ENCODE peak calls at places on chromosomes 2 and 18, in ten cellular contexts. One of them, this sample, is unnamed.

GRCh38 chr2:71851094-71851755 is 296.4 kb downstream of the CYP26B1 start:
- DNase-seq in pancreas: no peak
- DNase-seq in fibroblast of lung: no peak
- DNase-seq in tibial nerve: no peak
- DNase-seq in OCI-LY7: no peak
- DNase-seq in heart right ventricle: peak
- DNase-seq in IMR-90: no peak
- DNase-seq in Peyer's patch: no peak
- DNase-seq in left ventricle myocardium inferior: peak
- DNase-seq in GM23338: no peak
- DNase-seq in this sample: no peak

GRCh38 chr18:32289480-32290075 is 99.7 kb downstream of the MEP1B start:
- DNase-seq in pancreas: peak
- DNase-seq in fibroblast of lung: peak
- DNase-seq in tibial nerve: no peak
- DNase-seq in OCI-LY7: peak
- DNase-seq in heart right ventricle: no peak
- DNase-seq in IMR-90: peak
- DNase-seq in Peyer's patch: no peak
- DNase-seq in left ventricle myocardium inferior: no peak
- DNase-seq in GM23338: peak
- DNase-seq in this sample: peak

GRCh38 chr2:109405833-109406232 is 207.9 kb downstream of the SEPTIN10 start:
- DNase-seq in pancreas: no peak
- DNase-seq in fibroblast of lung: no peak
- DNase-seq in tibial nerve: no peak
- DNase-seq in OCI-LY7: no peak
- DNase-seq in heart right ventricle: no peak
- DNase-seq in IMR-90: no peak
- DNase-seq in Peyer's patch: no peak
- DNase-seq in left ventricle myocardium inferior: no peak
- DNase-seq in GM23338: no peak
- DNase-seq in this sample: no peak

GRCh38 chr2:119011162-119011909 is 69.3 kb downstream of the MARCO start:
- DNase-seq in pancreas: peak
- DNase-seq in fibroblast of lung: peak
- DNase-seq in tibial nerve: no peak
- DNase-seq in OCI-LY7: no peak
- DNase-seq in heart right ventricle: peak
- DNase-seq in IMR-90: peak
- DNase-seq in Peyer's patch: no peak
- DNase-seq in left ventricle myocardium inferior: peak
- DNase-seq in GM23338: peak
- DNase-seq in this sample: peak

GRCh38 chr18:74963820-74964446 is 245.0 kb downstream of the PTGR3 start:
- DNase-seq in pancreas: peak
- DNase-seq in fibroblast of lung: peak
- DNase-seq in tibial nerve: no peak
- DNase-seq in OCI-LY7: peak
- DNase-seq in heart right ventricle: no peak
- DNase-seq in IMR-90: peak
- DNase-seq in Peyer's patch: no peak
- DNase-seq in left ventricle myocardium inferior: no peak
- DNase-seq in GM23338: peak
- DNase-seq in this sample: peak

GRCh38 chr18:61308795-61309393 is 24.3 kb upstream of the CDH20 start:
- DNase-seq in pancreas: no peak
- DNase-seq in fibroblast of lung: peak
- DNase-seq in tibial nerve: no peak
- DNase-seq in OCI-LY7: no peak
- DNase-seq in heart right ventricle: no peak
- DNase-seq in IMR-90: peak
- DNase-seq in Peyer's patch: no peak
- DNase-seq in left ventricle myocardium inferior: no peak
- DNase-seq in GM23338: no peak
- DNase-seq in this sample: no peak

GRCh38 chr2:151543898-151544297 is 134.2 kb downstream of the RIF1 start:
- DNase-seq in pancreas: no peak
- DNase-seq in fibroblast of lung: no peak
- DNase-seq in tibial nerve: no peak
- DNase-seq in OCI-LY7: no peak
- DNase-seq in heart right ventricle: no peak
- DNase-seq in IMR-90: no peak
- DNase-seq in Peyer's patch: no peak
- DNase-seq in left ventricle myocardium inferior: no peak
- DNase-seq in GM23338: no peak
- DNase-seq in this sample: no peak

GRCh38 chr2:96144481-96145027 is 686 bp downstream of the DUSP2 start:
- DNase-seq in pancreas: no peak
- DNase-seq in fibroblast of lung: no peak
- DNase-seq in tibial nerve: no peak
- DNase-seq in OCI-LY7: peak
- DNase-seq in heart right ventricle: no peak
- DNase-seq in IMR-90: no peak
- DNase-seq in Peyer's patch: no peak
- DNase-seq in left ventricle myocardium inferior: no peak
- DNase-seq in GM23338: peak
- DNase-seq in this sample: no peak

GRCh38 chr2:46323671-46324207 is 26.5 kb downstream of the EPAS1 start:
- DNase-seq in pancreas: no peak
- DNase-seq in fibroblast of lung: no peak
- DNase-seq in tibial nerve: no peak
- DNase-seq in OCI-LY7: no peak
- DNase-seq in heart right ventricle: no peak
- DNase-seq in IMR-90: no peak
- DNase-seq in Peyer's patch: no peak
- DNase-seq in left ventricle myocardium inferior: no peak
- DNase-seq in GM23338: no peak
- DNase-seq in this sample: no peak

DNA sequence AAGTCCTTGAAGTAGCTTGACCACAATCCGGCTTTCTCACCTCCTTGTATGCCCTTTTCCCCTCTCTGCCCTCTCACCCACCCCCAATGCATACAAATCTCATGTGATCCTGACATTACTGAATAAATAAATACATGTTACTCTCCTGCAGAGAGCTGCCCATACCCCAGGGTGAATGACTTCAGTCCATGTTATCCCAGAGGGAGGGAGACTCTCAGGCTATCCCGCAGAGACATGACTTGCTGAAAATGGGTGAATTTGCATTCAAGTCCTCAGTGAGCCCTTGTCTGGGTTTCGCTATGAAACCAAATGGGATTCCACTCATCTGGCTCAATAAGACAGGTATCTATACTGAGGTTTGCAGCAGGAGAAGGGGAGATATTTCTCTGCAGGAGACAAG is 168.5 kb downstream of the FHOD3 start:
- DNase-seq in pancreas: no peak
- DNase-seq in fibroblast of lung: no peak
- DNase-seq in tibial nerve: no peak
- DNase-seq in OCI-LY7: no peak
- DNase-seq in heart right ventricle: no peak
- DNase-seq in IMR-90: no peak
- DNase-seq in Peyer's patch: no peak
- DNase-seq in left ventricle myocardium inferior: no peak
- DNase-seq in GM23338: no peak
- DNase-seq in this sample: no peak
- H3K4me3 ChIP-seq in pancreas: no peak
- H3K4me3 ChIP-seq in fibroblast of lung: no peak
- H3K4me3 ChIP-seq in tibial nerve: no peak
- H3K4me3 ChIP-seq in OCI-LY7: no peak
- H3K4me3 ChIP-seq in heart right ventricle: no peak
- H3K4me3 ChIP-seq in IMR-90: no peak
- H3K4me3 ChIP-seq in Peyer's patch: no peak
- H3K4me3 ChIP-seq in left ventricle myocardium inferior: no peak
- H3K4me3 ChIP-seq in GM23338: no peak
- H3K4me3 ChIP-seq in this sample: no peak

GRCh38 chr18:57630002-57630758 is 8.5 kb upstream of the NARS1 start:
- DNase-seq in pancreas: peak
- DNase-seq in fibroblast of lung: peak
- DNase-seq in tibial nerve: peak
- DNase-seq in OCI-LY7: peak
- DNase-seq in heart right ventricle: peak
- DNase-seq in IMR-90: peak
- DNase-seq in Peyer's patch: peak
- DNase-seq in left ventricle myocardium inferior: peak
- DNase-seq in GM23338: peak
- DNase-seq in this sample: peak
- TF ChIP-seq CTCF in pancreas: peak
- TF ChIP-seq CTCF in fibroblast of lung: peak
- TF ChIP-seq CTCF in tibial nerve: peak
- TF ChIP-seq CTCF in OCI-LY7: peak
- TF ChIP-seq CTCF in heart right ventricle: peak
- TF ChIP-seq CTCF in IMR-90: peak
- TF ChIP-seq CTCF in Peyer's patch: peak
- TF ChIP-seq CTCF in left ventricle myocardium inferior: peak
- TF ChIP-seq CTCF in GM23338: peak
- TF ChIP-seq CTCF in this sample: peak

GRCh38 chr2:6177796-6178195 is 485.6 kb downstream of the SOX11 start:
- DNase-seq in pancreas: no peak
- DNase-seq in fibroblast of lung: no peak
- DNase-seq in tibial nerve: no peak
- DNase-seq in OCI-LY7: no peak
- DNase-seq in heart right ventricle: no peak
- DNase-seq in IMR-90: no peak
- DNase-seq in Peyer's patch: no peak
- DNase-seq in left ventricle myocardium inferior: no peak
- DNase-seq in GM23338: no peak
- DNase-seq in this sample: no peak

GRCh38 chr2:6186332-6187100 is 494.3 kb downstream of the SOX11 start:
- DNase-seq in pancreas: peak
- DNase-seq in fibroblast of lung: peak
- DNase-seq in tibial nerve: no peak
- DNase-seq in OCI-LY7: no peak
- DNase-seq in heart right ventricle: no peak
- DNase-seq in IMR-90: peak
- DNase-seq in Peyer's patch: no peak
- DNase-seq in left ventricle myocardium inferior: peak
- DNase-seq in GM23338: no peak
- DNase-seq in this sample: peak

GRCh38 chr2:6184532-6185302 is 492.5 kb downstream of the SOX11 start:
- DNase-seq in pancreas: no peak
- DNase-seq in fibroblast of lung: peak
- DNase-seq in tibial nerve: no peak
- DNase-seq in OCI-LY7: no peak
- DNase-seq in heart right ventricle: no peak
- DNase-seq in IMR-90: peak
- DNase-seq in Peyer's patch: no peak
- DNase-seq in left ventricle myocardium inferior: no peak
- DNase-seq in GM23338: no peak
- DNase-seq in this sample: peak

GRCh38 chr2:6181525-6182270 is 489.5 kb downstream of the SOX11 start:
- DNase-seq in pancreas: no peak
- DNase-seq in fibroblast of lung: peak
- DNase-seq in tibial nerve: no peak
- DNase-seq in OCI-LY7: no peak
- DNase-seq in heart right ventricle: no peak
- DNase-seq in IMR-90: peak
- DNase-seq in Peyer's patch: no peak
- DNase-seq in left ventricle myocardium inferior: no peak
- DNase-seq in GM23338: no peak
- DNase-seq in this sample: peak

GRCh38 chr2:6183231-6183630 is 491.0 kb downstream of the SOX11 start:
- DNase-seq in pancreas: no peak
- DNase-seq in fibroblast of lung: no peak
- DNase-seq in tibial nerve: no peak
- DNase-seq in OCI-LY7: no peak
- DNase-seq in heart right ventricle: no peak
- DNase-seq in IMR-90: no peak
- DNase-seq in Peyer's patch: no peak
- DNase-seq in left ventricle myocardium inferior: no peak
- DNase-seq in GM23338: no peak
- DNase-seq in this sample: no peak
- H3K4me3 ChIP-seq in pancreas: no peak
- H3K4me3 ChIP-seq in fibroblast of lung: no peak
- H3K4me3 ChIP-seq in tibial nerve: no peak
- H3K4me3 ChIP-seq in OCI-LY7: no peak
- H3K4me3 ChIP-seq in heart right ventricle: no peak
- H3K4me3 ChIP-seq in IMR-90: no peak
- H3K4me3 ChIP-seq in Peyer's patch: no peak
- H3K4me3 ChIP-seq in left ventricle myocardium inferior: no peak
- H3K4me3 ChIP-seq in GM23338: no peak
- H3K4me3 ChIP-seq in this sample: no peak

DNA sequence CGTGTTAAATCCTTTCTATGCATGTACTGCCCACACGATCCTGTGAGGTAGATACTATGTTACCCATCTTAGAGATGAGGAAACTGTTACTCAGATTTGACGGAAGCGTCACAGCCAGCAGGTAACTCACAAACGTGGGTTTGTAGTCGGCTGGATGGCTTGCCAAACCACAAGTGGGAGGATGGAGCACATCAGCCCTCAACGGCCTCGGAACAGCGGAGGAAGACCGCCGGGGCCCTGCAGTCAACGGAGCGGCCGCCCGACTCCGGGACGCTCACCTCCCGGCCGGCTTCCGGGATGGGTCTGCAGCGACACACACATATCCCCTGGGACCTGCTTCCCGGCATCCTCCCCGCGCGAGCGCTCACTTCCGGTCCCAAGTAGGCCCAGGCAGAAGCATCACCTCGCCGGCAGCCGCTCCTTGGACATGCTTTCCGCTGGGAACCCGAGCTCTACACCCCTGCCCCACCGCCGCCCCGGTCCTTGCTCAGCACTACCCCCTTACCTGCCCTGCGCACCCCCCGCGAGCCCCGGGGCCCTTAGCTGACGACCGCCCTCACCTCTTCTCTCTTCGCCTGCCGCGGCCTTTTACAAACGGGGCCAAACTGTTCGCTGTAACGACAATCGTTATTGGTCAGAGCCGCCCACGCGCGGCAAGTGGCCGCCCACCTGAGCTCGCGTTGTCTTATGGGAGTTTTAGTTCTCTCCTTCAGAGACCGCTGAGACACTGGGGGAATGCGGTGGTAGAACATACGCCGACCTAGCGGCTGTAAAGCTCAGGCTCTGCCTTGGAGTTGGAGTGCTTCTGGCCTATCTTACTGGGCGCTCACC is at the start of gene C2orf42:
- DNase-seq in pancreas: peak
- DNase-seq in fibroblast of lung: peak
- DNase-seq in tibial nerve: peak
- DNase-seq in OCI-LY7: peak
- DNase-seq in heart right ventricle: peak
- DNase-seq in IMR-90: peak
- DNase-seq in Peyer's patch: peak
- DNase-seq in left ventricle myocardium inferior: peak
- DNase-seq in GM23338: peak
- DNase-seq in this sample: peak
- TF ChIP-seq CTCF in pancreas: no peak
- TF ChIP-seq CTCF in fibroblast of lung: no peak
- TF ChIP-seq CTCF in tibial nerve: no peak
- TF ChIP-seq CTCF in OCI-LY7: no peak
- TF ChIP-seq CTCF in heart right ventricle: no peak
- TF ChIP-seq CTCF in IMR-90: peak
- TF ChIP-seq CTCF in Peyer's patch: peak
- TF ChIP-seq CTCF in left ventricle myocardium inferior: peak
- TF ChIP-seq CTCF in GM23338: no peak
- TF ChIP-seq CTCF in this sample: peak

DNA sequence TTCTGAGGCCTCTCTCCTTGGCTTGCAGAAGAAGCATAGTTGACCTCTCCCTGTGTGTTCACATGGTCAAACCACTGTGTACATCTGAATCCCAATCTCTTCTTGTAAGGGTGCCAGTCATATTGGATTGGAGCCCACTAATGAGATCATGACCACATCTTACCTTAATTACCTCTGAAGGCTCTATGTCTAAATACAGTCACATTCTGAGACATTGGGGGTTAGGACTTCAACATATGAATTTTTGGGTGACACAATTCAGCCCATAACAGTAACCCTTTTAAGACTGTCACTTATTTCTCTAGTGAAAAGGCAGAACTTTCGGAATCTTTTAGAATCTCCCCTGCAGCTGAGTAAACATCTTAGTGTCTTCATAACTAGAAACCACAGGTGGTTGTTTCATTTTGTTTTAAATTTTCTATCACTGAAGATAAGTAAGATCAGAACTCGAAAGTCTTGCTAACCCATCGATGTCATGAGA is 33.3 kb downstream of the BMP10 start:
- DNase-seq in pancreas: no peak
- DNase-seq in fibroblast of lung: peak
- DNase-seq in tibial nerve: no peak
- DNase-seq in OCI-LY7: no peak
- DNase-seq in heart right ventricle: no peak
- DNase-seq in IMR-90: peak
- DNase-seq in Peyer's patch: no peak
- DNase-seq in left ventricle myocardium inferior: no peak
- DNase-seq in GM23338: no peak
- DNase-seq in this sample: no peak
- H3K4me3 ChIP-seq in pancreas: no peak
- H3K4me3 ChIP-seq in fibroblast of lung: no peak
- H3K4me3 ChIP-seq in tibial nerve: no peak
- H3K4me3 ChIP-seq in OCI-LY7: no peak
- H3K4me3 ChIP-seq in heart right ventricle: no peak
- H3K4me3 ChIP-seq in IMR-90: no peak
- H3K4me3 ChIP-seq in Peyer's patch: no peak
- H3K4me3 ChIP-seq in left ventricle myocardium inferior: no peak
- H3K4me3 ChIP-seq in GM23338: no peak
- H3K4me3 ChIP-seq in this sample: no peak

This sample was measured in fibroblast of villous mesenchyme.